ENCODE peak calls at places on chromosomes 5 and 9, in four cellular contexts. One of them, this sample, is unnamed.

GRCh38 chr5:90982576-90982975 is 400.5 kb downstream of the ARRDC3 start:
- DNase-seq in IMR-90: no peak
- DNase-seq in SK-N-SH: peak; percentile 46
- DNase-seq in K562: peak; percentile 48
- DNase-seq in this sample: no peak

GRCh38 chr9:92747459-92748232 is 17.0 kb downstream of the BICD2 start:
- DNase-seq in IMR-90: peak; percentile 49
- DNase-seq in SK-N-SH: no peak
- DNase-seq in K562: peak; percentile 30
- DNase-seq in this sample: no peak

GRCh38 chr5:1521671-1522600 is 1.8 kb downstream of the LPCAT1 start:
- DNase-seq in IMR-90: peak; percentile 87
- DNase-seq in SK-N-SH: peak; percentile 62
- DNase-seq in K562: peak; percentile 32
- DNase-seq in this sample: peak; percentile 21

GRCh38 chr9:77158772-77159513 is 18.4 kb upstream of the VPS13A start:
- DNase-seq in IMR-90: peak; percentile 45
- DNase-seq in SK-N-SH: no peak
- DNase-seq in K562: no peak
- DNase-seq in this sample: no peak

GRCh38 chr9:120931278-120932085 is 4.9 kb upstream of the TRAF1 start:
- DNase-seq in IMR-90: peak; percentile 75
- DNase-seq in SK-N-SH: no peak
- DNase-seq in K562: no peak
- DNase-seq in this sample: no peak

GRCh38 chr9:94728719-94729118 is 2.2 kb downstream of the AOPEP start:
- DNase-seq in IMR-90: no peak
- DNase-seq in SK-N-SH: no peak
- DNase-seq in K562: no peak
- DNase-seq in this sample: no peak

GRCh38 chr9:99142275-99142674 is 37.4 kb downstream of the TGFBR1 start:
- DNase-seq in IMR-90: no peak
- DNase-seq in SK-N-SH: no peak
- DNase-seq in K562: no peak
- DNase-seq in this sample: no peak

GRCh38 chr9:93268551-93269314 is 84.8 kb downstream of the WNK2 start:
- DNase-seq in IMR-90: no peak
- DNase-seq in SK-N-SH: peak; percentile 8
- DNase-seq in K562: no peak
- DNase-seq in this sample: no peak

GRCh38 chr5:178182158-178182876 is 4.9 kb downstream of the GMCL2 start:
- DNase-seq in IMR-90: no peak
- DNase-seq in SK-N-SH: no peak
- DNase-seq in K562: no peak
- DNase-seq in this sample: no peak

GRCh38 chr5:128649183-128649582 is 111.1 kb upstream of the FBN2 start:
- DNase-seq in IMR-90: peak; percentile 74
- DNase-seq in SK-N-SH: no peak
- DNase-seq in K562: no peak
- DNase-seq in this sample: no peak

GRCh38 chr5:131966551-131966950 is 21.1 kb upstream of the MEIKIN start:
- DNase-seq in IMR-90: no peak
- DNase-seq in SK-N-SH: no peak
- DNase-seq in K562: no peak
- DNase-seq in this sample: no peak

GRCh38 chr9:135473972-135474543 is 5.5 kb upstream of the PPP1R26 start:
- DNase-seq in IMR-90: no peak
- DNase-seq in SK-N-SH: no peak
- DNase-seq in K562: no peak
- DNase-seq in this sample: no peak

GRCh38 chr9:109283012-109283411 is 37.8 kb downstream of the EPB41L4B start:
- DNase-seq in IMR-90: no peak
- DNase-seq in SK-N-SH: no peak
- DNase-seq in K562: no peak
- DNase-seq in this sample: no peak

GRCh38 chr5:19035816-19036215 is 952.2 kb downstream of the CDH18 start:
- DNase-seq in IMR-90: no peak
- DNase-seq in SK-N-SH: no peak
- DNase-seq in K562: no peak
- DNase-seq in this sample: no peak

GRCh38 chr5:180338001-180338707 is 15.0 kb downstream of the GFPT2 start:
- DNase-seq in IMR-90: no peak
- DNase-seq in SK-N-SH: no peak
- DNase-seq in K562: no peak
- DNase-seq in this sample: no peak

GRCh38 chr5:163089233-163089632 is 348.2 kb upstream of the CCNG1 start:
- DNase-seq in IMR-90: no peak
- DNase-seq in SK-N-SH: no peak
- DNase-seq in K562: no peak
- DNase-seq in this sample: no peak

GRCh38 chr5:79193643-79194042 is 42.3 kb upstream of the JMY start:
- DNase-seq in IMR-90: peak; percentile 16
- DNase-seq in SK-N-SH: no peak
- DNase-seq in K562: no peak
- DNase-seq in this sample: no peak

GRCh38 chr5:160469156-160470144 is 47.8 kb downstream of the PTTG1 start:
- DNase-seq in IMR-90: no peak
- DNase-seq in SK-N-SH: no peak
- DNase-seq in K562: no peak
- DNase-seq in this sample: no peak

GRCh38 chr5:179530069-179530998 is 20.0 kb upstream of the RUFY1 start:
- DNase-seq in IMR-90: no peak
- DNase-seq in SK-N-SH: no peak
- DNase-seq in K562: peak; percentile 53
- DNase-seq in this sample: no peak

GRCh38 chr9:7910426-7911015 is 110.9 kb upstream of the DMAC1 start:
- DNase-seq in IMR-90: no peak
- DNase-seq in SK-N-SH: no peak
- DNase-seq in K562: no peak
- DNase-seq in this sample: no peak

GRCh38 chr9:134206317-134207300 is 42.2 kb upstream of the RNU6ATAC start:
- DNase-seq in IMR-90: no peak
- DNase-seq in SK-N-SH: peak; percentile 24
- DNase-seq in K562: no peak
- DNase-seq in this sample: no peak

GRCh38 chr9:134210511-134210907 is 46.1 kb upstream of the RNU6ATAC start:
- DNase-seq in IMR-90: no peak
- DNase-seq in SK-N-SH: peak; percentile 8
- DNase-seq in K562: no peak
- DNase-seq in this sample: no peak

GRCh38 chr9:134209731-134210311 is 45.5 kb upstream of the RNU6ATAC start:
- DNase-seq in IMR-90: no peak
- DNase-seq in SK-N-SH: peak; percentile 4
- DNase-seq in K562: no peak
- DNase-seq in this sample: no peak

GRCh38 chr9:134208981-134209725 is 44.8 kb upstream of the RNU6ATAC start:
- DNase-seq in IMR-90: no peak
- DNase-seq in SK-N-SH: peak; percentile 12
- DNase-seq in K562: no peak
- DNase-seq in this sample: no peak

DNA sequence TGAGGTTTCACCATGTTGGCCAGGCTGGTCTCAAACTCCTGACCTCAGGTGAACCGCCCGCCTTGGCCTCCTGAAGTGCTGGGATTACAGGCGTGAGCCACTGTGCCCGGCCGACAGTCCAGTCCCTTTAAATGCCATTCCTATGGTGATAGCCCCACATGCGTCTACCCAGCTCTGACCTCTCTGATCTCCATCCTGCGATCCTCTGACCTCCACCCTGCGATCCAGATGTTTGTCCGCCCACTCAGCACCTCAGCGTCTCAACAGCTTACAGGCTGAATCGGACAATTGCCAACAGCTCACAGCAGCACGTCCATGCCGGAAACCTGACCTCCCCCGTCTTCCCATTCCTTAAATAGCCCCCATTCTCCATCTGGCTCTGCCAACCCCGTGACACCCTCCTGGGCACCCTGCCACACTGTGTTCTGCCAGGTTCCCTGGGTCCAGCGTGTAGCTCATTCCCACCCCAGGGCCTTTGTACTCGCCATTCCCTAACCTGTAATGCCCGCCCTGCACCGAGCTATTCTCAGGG is 44.0 kb upstream of the RNU6ATAC start:
- DNase-seq in IMR-90: no peak
- DNase-seq in SK-N-SH: peak; percentile 10
- DNase-seq in K562: no peak
- DNase-seq in this sample: no peak
- TF ChIP-seq MXI1 in IMR-90: no peak
- TF ChIP-seq MXI1 in SK-N-SH: no peak
- TF ChIP-seq MXI1 in K562: no peak
- TF ChIP-seq MXI1 in this sample: no peak

GRCh38 chr9:126379661-126380365 is 53.2 kb downstream of the MVB12B start:
- DNase-seq in IMR-90: peak; percentile 47
- DNase-seq in SK-N-SH: no peak
- DNase-seq in K562: no peak
- DNase-seq in this sample: no peak
- TF ChIP-seq MXI1 in IMR-90: no peak
- TF ChIP-seq MXI1 in SK-N-SH: no peak
- TF ChIP-seq MXI1 in K562: no peak
- TF ChIP-seq MXI1 in this sample: no peak

GRCh38 chr5:32163053-32163452 is 11.1 kb downstream of the GOLPH3 start:
- DNase-seq in IMR-90: no peak
- DNase-seq in SK-N-SH: no peak
- DNase-seq in K562: no peak
- DNase-seq in this sample: no peak

GRCh38 chr5:32163785-32164184 is 10.3 kb downstream of the GOLPH3 start:
- DNase-seq in IMR-90: no peak
- DNase-seq in SK-N-SH: no peak
- DNase-seq in K562: no peak
- DNase-seq in this sample: no peak

GRCh38 chr5:32168460-32169033 is 5.6 kb downstream of the GOLPH3 start:
- DNase-seq in IMR-90: no peak
- DNase-seq in SK-N-SH: no peak
- DNase-seq in K562: no peak
- DNase-seq in this sample: no peak

GRCh38 chr5:32170303-32171170 is 3.6 kb downstream of the GOLPH3 start:
- DNase-seq in IMR-90: peak; percentile 93
- DNase-seq in SK-N-SH: peak; percentile 45
- DNase-seq in K562: no peak
- DNase-seq in this sample: no peak

GRCh38 chr5:32165597-32165996 is 8.5 kb downstream of the GOLPH3 start:
- DNase-seq in IMR-90: no peak
- DNase-seq in SK-N-SH: no peak
- DNase-seq in K562: no peak
- DNase-seq in this sample: peak; percentile 70
- TF ChIP-seq MXI1 in IMR-90: no peak
- TF ChIP-seq MXI1 in SK-N-SH: no peak
- TF ChIP-seq MXI1 in K562: no peak
- TF ChIP-seq MXI1 in this sample: no peak

DNA sequence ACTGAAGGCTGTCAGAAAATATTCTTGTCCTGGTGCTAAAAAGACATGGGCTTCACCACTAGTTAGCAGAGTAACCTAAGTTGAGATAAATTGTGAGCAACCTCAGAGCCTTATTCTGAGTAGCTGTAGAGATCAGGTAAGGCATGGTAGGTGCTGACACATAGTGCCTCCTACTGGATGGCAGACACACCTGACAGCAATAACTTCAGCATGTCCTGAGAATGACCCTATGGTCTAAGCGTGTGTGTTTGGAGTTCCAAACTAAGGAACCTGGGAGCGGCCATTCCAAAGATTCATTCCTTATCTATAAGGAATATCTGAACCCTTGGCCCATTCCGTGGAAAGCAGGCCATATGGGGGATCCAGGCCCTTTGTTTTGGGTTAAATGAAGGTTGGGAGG is 46.0 kb downstream of the SLC28A3 start:
- DNase-seq in IMR-90: no peak
- DNase-seq in SK-N-SH: no peak
- DNase-seq in K562: peak; percentile 6
- DNase-seq in this sample: no peak
- TF ChIP-seq MXI1 in IMR-90: no peak
- TF ChIP-seq MXI1 in SK-N-SH: no peak
- TF ChIP-seq MXI1 in K562: no peak
- TF ChIP-seq MXI1 in this sample: no peak

DNA sequence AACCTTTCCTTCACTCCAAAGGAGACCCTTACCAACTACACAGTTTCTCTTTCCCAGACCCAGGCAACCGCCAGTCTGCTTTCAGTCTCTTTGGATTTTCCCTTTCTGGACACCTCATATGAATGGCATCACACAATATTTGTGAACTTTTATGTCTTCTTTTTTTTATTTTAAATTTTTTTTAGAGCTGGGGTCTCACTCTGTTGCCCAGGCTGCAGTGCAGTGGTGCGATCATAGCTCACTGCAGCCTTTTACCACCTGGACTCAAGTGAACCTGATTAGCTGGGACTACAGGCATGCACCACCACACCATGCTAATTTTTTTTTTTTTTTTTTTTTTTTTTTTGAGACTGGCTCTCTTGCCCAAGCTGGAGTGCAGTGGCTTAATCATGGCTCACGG is 37.5 kb downstream of the UBAP1 start:
- DNase-seq in IMR-90: no peak
- DNase-seq in SK-N-SH: no peak
- DNase-seq in K562: no peak
- DNase-seq in this sample: no peak
- TF ChIP-seq MXI1 in IMR-90: no peak
- TF ChIP-seq MXI1 in SK-N-SH: no peak
- TF ChIP-seq MXI1 in K562: no peak
- TF ChIP-seq MXI1 in this sample: no peak